ENCODE peak calls at places on chromosome 4, in nine cellular contexts. C is left lung; Z is ecto neural progenitor cell; K is central memory CD4-positive, alpha-beta T cell; I is ELF-1; H is endothelial cell of umbilical vein; O is hippocampal formation; U is GM12891; F is GM13977. B is an unnamed sample.

GRCh38 chr4:2742081-2742822 is 13.9 kb downstream of the TNIP2 start:
- DNase-seq in F (no peak), C (no peak), O (no peak), U (no peak), H (no peak), K (no peak), I (no peak), Z (no peak), B (no peak)

GRCh38 chr4:186723207-186724047 is at the start of gene FAT1:
- DNase-seq in Z (peak), C (peak), H (peak), I (peak), O (peak), U (peak), F (no peak), K (no peak), B (peak)

GRCh38 chr4:119100640-119101039 is 35.0 kb upstream of the MYOZ2 start:
- DNase-seq in U (no peak), H (no peak), C (no peak), Z (no peak), I (no peak), O (no peak), F (no peak), K (no peak), B (no peak)

GRCh38 chr4:111046811-111047210 is 423.9 kb upstream of the PITX2 start:
- DNase-seq in O (no peak), C (no peak), H (no peak), Z (no peak), I (no peak), U (no peak), K (no peak), F (no peak), B (no peak)

GRCh38 chr4:62399242-62399641 is 1199.1 kb downstream of the ADGRL3 start:
- DNase-seq in U (no peak), F (peak), Z (no peak), K (no peak), I (no peak), O (no peak), C (no peak), H (no peak), B (no peak)

GRCh38 chr4:22434895-22435294 is 81.0 kb downstream of the ADGRA3 start:
- DNase-seq in F (no peak), U (no peak), C (no peak), I (peak), O (peak), K (no peak), Z (peak), H (peak), B (peak)

GRCh38 chr4:14221176-14221575 is 593.7 kb upstream of the BOD1L1 start:
- DNase-seq in C (no peak), U (no peak), H (no peak), K (no peak), Z (no peak), F (no peak), I (no peak), O (no peak), B (no peak)

GRCh38 chr4:176824645-176825366 is 32.1 kb upstream of the VEGFC start:
- DNase-seq in U (no peak), F (no peak), O (no peak), K (no peak), Z (no peak), H (no peak), C (peak), I (no peak), B (no peak)

GRCh38 chr4:162959056-162959455 is 207.6 kb downstream of the NAF1 start:
- DNase-seq in O (peak), Z (no peak), C (no peak), K (no peak), U (no peak), H (no peak), I (peak), F (no peak), B (peak)

GRCh38 chr4:98484031-98484430 is 174.4 kb downstream of the TSPAN5 start:
- DNase-seq in H (peak), C (no peak), F (no peak), O (no peak), I (no peak), K (no peak), Z (no peak), U (no peak), B (no peak)

GRCh38 chr4:7788687-7789425 is 150.8 kb downstream of the AFAP1 start:
- DNase-seq in C (peak), H (no peak), F (no peak), I (no peak), K (no peak), Z (no peak), O (no peak), U (no peak), B (no peak)

GRCh38 chr4:144599621-144600020 is 46.3 kb upstream of the HHIP start:
- DNase-seq in H (peak), U (no peak), Z (no peak), O (no peak), F (no peak), I (no peak), K (no peak), C (no peak), B (no peak)

GRCh38 chr4:566508-567295 is 9.4 kb downstream of the TMEM271 start:
- DNase-seq in O (no peak), U (peak), F (peak), I (no peak), K (no peak), H (no peak), Z (no peak), C (no peak), B (no peak)

GRCh38 chr4:68079918-68080317 is 49.8 kb downstream of the TMPRSS11F start:
- DNase-seq in O (no peak), U (no peak), K (no peak), Z (no peak), H (no peak), I (no peak), C (no peak), F (no peak), B (no peak)

GRCh38 chr4:13559414-13559813 is 15.1 kb upstream of the NKX3-2 start:
- DNase-seq in Z (no peak), I (peak), O (no peak), U (no peak), K (no peak), C (no peak), F (no peak), H (no peak), B (no peak)

GRCh38 chr4:184028571-184028996 is 123.5 kb downstream of the STOX2 start:
- DNase-seq in U (no peak), K (no peak), F (no peak), C (no peak), Z (no peak), I (no peak), H (no peak), O (no peak), B (no peak)

GRCh38 chr4:139554726-139555072 is 1.3 kb downstream of the SETD7 start:
- DNase-seq in U (no peak), F (no peak), O (no peak), C (no peak), K (no peak), H (no peak), Z (no peak), I (no peak), B (no peak)

GRCh38 chr4:142846105-142846728 is at the start of gene INPP4B:
- DNase-seq in I (peak), Z (peak), H (peak), U (no peak), K (peak), C (peak), O (peak), F (peak), B (peak)

GRCh38 chr4:19224820-19225219 is 1026.9 kb upstream of the SLIT2 start:
- DNase-seq in O (no peak), F (peak), U (no peak), I (no peak), C (no peak), H (peak), Z (no peak), K (no peak), B (no peak)

GRCh38 chr4:125461676-125462363 is 147.1 kb downstream of the FAT4 start:
- DNase-seq in K (no peak), U (no peak), C (no peak), I (no peak), H (no peak), O (no peak), Z (no peak), F (no peak), B (no peak)

GRCh38 chr4:74623041-74623440 is 171.3 kb downstream of the BTC start:
- DNase-seq in C (no peak), K (no peak), F (peak), Z (no peak), H (peak), O (no peak), I (no peak), U (peak), B (no peak)

GRCh38 chr4:156291317-156291716 is 337.7 kb upstream of the CTSO start:
- DNase-seq in I (no peak), K (no peak), U (no peak), O (no peak), F (no peak), Z (no peak), H (no peak), C (no peak), B (no peak)

B was measured in WTC11.